ENCODE peak calls at places on chromosome 1, in five cellular contexts. G, C, D, Z and W are unnamed samples.

GRCh38 chr1:209072481-209072880 is 511.0 kb upstream of the CAMK1G start:
- DNase-seq in D (no peak), Z (no peak), C (no peak), G (no peak), W (no peak)

GRCh38 chr1:80054129-80054528 is 1047.6 kb upstream of the ADGRL4 start:
- DNase-seq in G (peak), D (peak), Z (no peak), C (no peak), W (no peak)

GRCh38 chr1:93672069-93672468 is 9.6 kb downstream of the BCAR3 start:
- DNase-seq in C (no peak), G (peak), D (peak), Z (no peak), W (no peak)

GRCh38 chr1:115322631-115323030 is 15.4 kb downstream of the NGF start:
- DNase-seq in Z (no peak), G (no peak), C (no peak), D (no peak), W (no peak)

GRCh38 chr1:156152628-156153027 is 757 bp upstream of the SEMA4A start:
- DNase-seq in D (no peak), C (no peak), G (no peak), Z (no peak), W (no peak)

GRCh38 chr1:54052470-54052933 is 502 bp downstream of the TMEM59 start:
- DNase-seq in Z (peak), D (peak), C (no peak), G (peak), W (peak)

GRCh38 chr1:94863297-94863911 is 43.2 kb downstream of the SLC44A3 start:
- DNase-seq in C (no peak), G (no peak), Z (no peak), D (no peak), W (no peak)

GRCh38 chr1:220690140-220691038 is at the start of gene C1orf115:
- DNase-seq in Z (peak), G (peak), D (peak), C (no peak), W (peak)

GRCh38 chr1:21564521-21565095 is 55.4 kb downstream of the ALPL start:
- DNase-seq in G (no peak), Z (no peak), C (no peak), D (no peak), W (no peak)

GRCh38 chr1:23751050-23751814 is 8.0 kb downstream of the ELOA start:
- DNase-seq in G (peak), Z (peak), D (peak), C (no peak), W (peak)

DNA sequence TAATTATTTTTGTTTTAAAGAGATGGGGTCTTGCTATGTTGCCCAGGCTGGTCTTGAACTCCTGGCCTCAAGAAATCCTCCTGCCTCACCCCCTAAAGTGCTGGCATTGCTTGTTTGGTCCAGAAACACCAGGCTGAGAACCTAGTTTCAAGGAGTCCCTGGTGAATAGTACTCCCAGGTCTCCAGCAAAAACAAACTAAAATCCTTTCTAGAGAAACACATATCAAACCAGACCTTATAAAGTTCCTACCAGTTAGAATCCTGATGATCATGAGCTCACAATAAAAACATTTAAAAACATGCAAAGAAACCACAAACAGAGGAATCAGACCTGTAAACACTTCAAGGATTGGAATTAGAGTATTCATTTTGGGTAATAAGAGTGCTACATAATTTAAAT is 34.4 kb upstream of the PADI1 start:
- DNase-seq in D (no peak), Z (no peak), G (no peak), C (no peak), W (no peak)
- TF ChIP-seq JUNB in D (no peak), Z (no peak), G (no peak), C (no peak), W (no peak)

GRCh38 chr1:167120899-167121298 is 27.0 kb downstream of the STYXL2 start:
- DNase-seq in C (no peak), D (no peak), Z (no peak), G (no peak), W (no peak)
- H3K27ac ChIP-seq in C (no peak), D (no peak), Z (no peak), G (peak), W (no peak)

DNA sequence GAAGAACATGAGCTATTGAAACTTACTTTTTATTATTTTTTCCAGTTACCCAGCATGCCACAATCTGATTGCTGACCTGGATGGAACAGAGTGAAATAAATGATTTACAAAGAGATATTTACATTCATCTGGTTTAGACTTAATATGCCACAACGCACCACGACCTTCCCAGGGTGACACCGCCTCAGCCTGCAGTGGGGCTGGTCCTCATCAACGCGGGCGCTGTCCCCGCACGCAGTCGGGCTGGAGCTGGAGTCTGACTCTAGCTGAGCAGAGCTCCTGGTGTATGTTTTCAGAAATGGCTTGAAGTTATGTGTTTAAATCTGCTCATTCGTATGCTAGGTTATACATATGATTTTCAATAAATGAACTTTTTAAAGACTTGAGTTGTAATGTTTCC is 243.9 kb downstream of the SDCCAG8 start:
- DNase-seq in D (no peak), G (no peak), Z (no peak), C (no peak), W (no peak)
- TF ChIP-seq JUNB in D (no peak), G (no peak), Z (no peak), C (no peak), W (no peak)

DNA sequence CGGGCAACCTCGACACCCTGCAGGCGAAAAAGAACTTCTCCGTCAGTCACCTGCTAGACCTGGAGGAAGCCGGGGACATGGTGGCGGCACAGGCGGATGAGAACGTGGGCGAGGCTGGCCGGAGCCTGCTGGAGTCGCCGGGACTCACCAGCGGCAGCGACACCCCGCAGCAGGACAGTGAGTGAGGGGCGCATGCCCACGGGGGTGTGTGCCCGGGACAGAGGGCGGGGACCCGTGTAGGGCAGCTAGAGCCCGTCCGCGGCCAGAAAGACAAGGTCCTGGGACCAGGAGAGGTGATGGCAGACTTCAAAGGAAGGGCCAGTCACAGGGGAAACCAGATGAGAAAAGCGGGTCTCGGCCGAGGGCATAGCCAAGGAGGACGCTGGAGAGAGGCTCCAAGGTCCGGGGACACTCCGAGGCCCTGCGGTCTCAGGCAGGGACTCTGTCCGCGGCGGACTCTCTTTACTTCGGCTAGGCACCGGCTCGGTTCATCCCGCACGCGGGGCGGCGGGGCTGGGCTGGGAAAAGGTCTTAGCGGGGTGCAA is 424 bp downstream of the PRRX1 start:
- DNase-seq in G (peak), C (no peak), Z (no peak), D (no peak), W (peak)
- H3K27ac ChIP-seq in G (no peak), C (no peak), Z (no peak), D (no peak), W (no peak)

GRCh38 chr1:85847356-85847755 is 139.1 kb upstream of the ZNHIT6 start:
- DNase-seq in G (no peak), Z (no peak), D (no peak), C (no peak), W (no peak)
- TF ChIP-seq JUNB in G (no peak), Z (no peak), D (no peak), C (no peak), W (no peak)

GRCh38 chr1:162218975-162219374 is 149.5 kb downstream of the NOS1AP start:
- DNase-seq in Z (no peak), C (no peak), G (no peak), D (no peak), W (no peak)

GRCh38 chr1:162217674-162218073 is 148.2 kb downstream of the NOS1AP start:
- DNase-seq in Z (no peak), G (no peak), D (no peak), C (no peak), W (no peak)

GRCh38 chr1:162220009-162220539 is 150.6 kb downstream of the NOS1AP start:
- DNase-seq in D (no peak), G (no peak), C (no peak), Z (no peak), W (peak)

GRCh38 chr1:162218546-162218945 is 149.1 kb downstream of the NOS1AP start:
- DNase-seq in G (no peak), Z (no peak), C (no peak), D (no peak), W (no peak)

GRCh38 chr1:162219461-162219860 is 150.0 kb downstream of the NOS1AP start:
- DNase-seq in D (no peak), Z (no peak), G (no peak), C (no peak), W (no peak)
- H3K27ac ChIP-seq in D (no peak), Z (no peak), G (no peak), C (no peak), W (no peak)